ENCODE peak calls at places on chromosomes 13 and 19, in eight cellular contexts. L is NCI-H1436 treated with DMSO at 0.1 percent for 48 hours; P is fibroblast of mammary gland; N is heart right ventricle; V is EH; U is progenitor cell of endocrine pancreas; B is chondrocyte; T is CD4-positive, alpha-beta T cell. Z is an unnamed sample.

GRCh38 chr13:74761794-74762193 is 627.6 kb upstream of the KLF12 start:
- DNase-seq in L (no peak), N (no peak), T (no peak), P (peak), V (peak), U (no peak), B (no peak), Z (no peak)

GRCh38 chr13:33775339-33776108 is 42.4 kb upstream of the RFC3 start:
- DNase-seq in N (no peak), V (no peak), L (no peak), T (no peak), U (no peak), P (no peak), B (no peak), Z (no peak)

GRCh38 chr13:66887088-66887487 is 343.0 kb downstream of the PCDH9 start:
- DNase-seq in U (no peak), B (no peak), V (peak), P (peak), T (no peak), N (peak), L (no peak), Z (no peak)

GRCh38 chr13:68927387-68928026 is 1180.1 kb upstream of the ATXN8OS start:
- DNase-seq in N (no peak), B (no peak), U (no peak), P (peak), L (no peak), T (no peak), V (no peak), Z (no peak)

GRCh38 chr19:52212572-52213255 is 22.9 kb downstream of the PPP2R1A start:
- DNase-seq in N (no peak), U (no peak), P (no peak), V (no peak), T (no peak), B (no peak), L (no peak), Z (no peak)

GRCh38 chr19:15461694-15462093 is 2.6 kb downstream of the RASAL3 start:
- DNase-seq in P (no peak), B (no peak), U (no peak), T (no peak), L (no peak), V (no peak), N (no peak), Z (no peak)

GRCh38 chr13:26025196-26025595 is 26.6 kb downstream of the SHISA2 start:
- DNase-seq in U (no peak), V (no peak), L (no peak), T (no peak), P (no peak), B (no peak), N (no peak), Z (no peak)

GRCh38 chr19:17522988-17523872 is 11.8 kb downstream of the PGLS start:
- DNase-seq in N (peak), T (peak), L (no peak), U (no peak), B (no peak), V (no peak), P (no peak), Z (peak)

GRCh38 chr19:7560271-7560670 is 24.8 kb downstream of the PNPLA6 start:
- DNase-seq in L (no peak), P (no peak), B (no peak), T (no peak), N (no peak), V (no peak), U (no peak), Z (no peak)

GRCh38 chr13:49494645-49495044 is 1.1 kb upstream of the PHF11 start:
- DNase-seq in B (no peak), L (no peak), P (no peak), U (no peak), T (no peak), N (no peak), V (no peak), Z (no peak)

GRCh38 chr19:19420570-19421301 is 15.3 kb downstream of the GATAD2A start:
- DNase-seq in T (no peak), N (no peak), B (no peak), P (no peak), L (no peak), U (no peak), V (peak), Z (no peak)

GRCh38 chr13:84553252-84553651 is 671.0 kb upstream of the SLITRK1 start:
- DNase-seq in U (no peak), L (no peak), B (no peak), P (no peak), T (no peak), N (no peak), V (no peak), Z (no peak)

GRCh38 chr13:30708541-30708940 is 26.8 kb upstream of the ALOX5AP start:
- DNase-seq in P (no peak), L (no peak), B (no peak), U (no peak), T (no peak), N (no peak), V (peak), Z (no peak)

GRCh38 chr13:32984857-32985626 is 31.2 kb upstream of the KL start:
- DNase-seq in U (no peak), L (no peak), V (no peak), P (peak), B (no peak), T (no peak), N (no peak), Z (no peak)

GRCh38 chr13:23889598-23890224 is 511 bp upstream of the MIPEP start:
- DNase-seq in V (peak), P (no peak), N (no peak), T (no peak), L (no peak), B (no peak), U (no peak), Z (no peak)

GRCh38 chr13:102277286-102277685 is 124.6 kb downstream of the FGF14 start:
- DNase-seq in T (no peak), N (peak), B (no peak), P (peak), L (no peak), U (no peak), V (no peak), Z (peak)

GRCh38 chr13:25217023-25217909 is 45.2 kb upstream of the AMER2 start:
- DNase-seq in V (peak), L (no peak), U (no peak), N (no peak), B (no peak), P (peak), T (no peak), Z (no peak)

GRCh38 chr19:23263396-23263795 is 13.2 kb upstream of the ZNF724 start:
- DNase-seq in U (no peak), B (no peak), P (no peak), L (no peak), T (no peak), N (no peak), V (no peak), Z (no peak)